ENCODE peak calls at places on chromosomes 12 and 14, in nine cellular contexts. One of them, this sample, is unnamed.
A peak's percentile ranks its signal among the peaks of the same experiment; 100 is the strongest.

GRCh38 chr12:18967814-18968213 is 161.7 kb upstream of the PLEKHA5 start:
- DNase-seq in right lobe of liver: no peak
- DNase-seq in heart right ventricle: no peak
- DNase-seq in astrocyte: peak; percentile 37
- DNase-seq in SK-N-SH: no peak
- DNase-seq in tibial artery: no peak
- DNase-seq in IMR-90: no peak
- DNase-seq in CD8-positive, alpha-beta memory T cell: no peak
- DNase-seq in pancreas: no peak
- DNase-seq in this sample: no peak

GRCh38 chr14:72741836-72742681 is 151.8 kb downstream of the DPF3 start:
- DNase-seq in IMR-90: no peak
- DNase-seq in CD8-positive, alpha-beta memory T cell: no peak
- DNase-seq in SK-N-SH: peak; percentile 86
- DNase-seq in astrocyte: no peak
- DNase-seq in right lobe of liver: peak; percentile 38
- DNase-seq in heart right ventricle: no peak
- DNase-seq in pancreas: no peak
- DNase-seq in tibial artery: peak; percentile 45
- DNase-seq in this sample: no peak

GRCh38 chr12:42140901-42141300 is 3.8 kb downstream of the GXYLT1 start:
- DNase-seq in IMR-90: peak; percentile 53
- DNase-seq in pancreas: no peak
- DNase-seq in tibial artery: no peak
- DNase-seq in heart right ventricle: peak; percentile 17
- DNase-seq in SK-N-SH: no peak
- DNase-seq in CD8-positive, alpha-beta memory T cell: no peak
- DNase-seq in astrocyte: peak; percentile 79
- DNase-seq in right lobe of liver: no peak
- DNase-seq in this sample: no peak

GRCh38 chr12:48903982-48904411 is 21.3 kb downstream of the FKBP11 start:
- DNase-seq in IMR-90: peak; percentile 82
- DNase-seq in SK-N-SH: peak; percentile 85
- DNase-seq in CD8-positive, alpha-beta memory T cell: peak; percentile 78
- DNase-seq in heart right ventricle: peak; percentile 86
- DNase-seq in astrocyte: peak; percentile 81
- DNase-seq in tibial artery: peak; percentile 81
- DNase-seq in right lobe of liver: peak; percentile 73
- DNase-seq in pancreas: peak; percentile 83
- DNase-seq in this sample: peak; percentile 91

GRCh38 chr12:130819681-130820080 is 19.4 kb downstream of the STX2 start:
- DNase-seq in pancreas: no peak
- DNase-seq in heart right ventricle: no peak
- DNase-seq in tibial artery: no peak
- DNase-seq in CD8-positive, alpha-beta memory T cell: no peak
- DNase-seq in astrocyte: no peak
- DNase-seq in right lobe of liver: no peak
- DNase-seq in IMR-90: no peak
- DNase-seq in SK-N-SH: no peak
- DNase-seq in this sample: no peak

GRCh38 chr14:89641495-89642162 is 224.6 kb upstream of the FOXN3 start:
- DNase-seq in SK-N-SH: no peak
- DNase-seq in heart right ventricle: no peak
- DNase-seq in CD8-positive, alpha-beta memory T cell: peak; percentile 20
- DNase-seq in IMR-90: no peak
- DNase-seq in right lobe of liver: no peak
- DNase-seq in tibial artery: no peak
- DNase-seq in astrocyte: no peak
- DNase-seq in pancreas: no peak
- DNase-seq in this sample: no peak

GRCh38 chr12:22299294-22299912 is 35.1 kb downstream of the ST8SIA1 start:
- DNase-seq in SK-N-SH: no peak
- DNase-seq in heart right ventricle: no peak
- DNase-seq in tibial artery: no peak
- DNase-seq in pancreas: no peak
- DNase-seq in IMR-90: no peak
- DNase-seq in astrocyte: no peak
- DNase-seq in right lobe of liver: no peak
- DNase-seq in CD8-positive, alpha-beta memory T cell: no peak
- DNase-seq in this sample: no peak

GRCh38 chr14:105838591-105839424 is 312.4 kb downstream of the TMEM121 start:
- DNase-seq in right lobe of liver: no peak
- DNase-seq in heart right ventricle: no peak
- DNase-seq in IMR-90: no peak
- DNase-seq in SK-N-SH: no peak
- DNase-seq in tibial artery: peak; percentile 62
- DNase-seq in CD8-positive, alpha-beta memory T cell: no peak
- DNase-seq in astrocyte: no peak
- DNase-seq in pancreas: no peak
- DNase-seq in this sample: no peak

GRCh38 chr14:80930836-80931389 is 10.6 kb downstream of the CEP128 start:
- DNase-seq in pancreas: no peak
- DNase-seq in tibial artery: no peak
- DNase-seq in astrocyte: peak; percentile 93
- DNase-seq in SK-N-SH: no peak
- DNase-seq in IMR-90: peak; percentile 96
- DNase-seq in heart right ventricle: no peak
- DNase-seq in right lobe of liver: no peak
- DNase-seq in CD8-positive, alpha-beta memory T cell: peak; percentile 83
- DNase-seq in this sample: no peak

GRCh38 chr12:111757361-111758119 is 9.2 kb upstream of the ALDH2 start:
- DNase-seq in CD8-positive, alpha-beta memory T cell: no peak
- DNase-seq in IMR-90: peak; percentile 65
- DNase-seq in SK-N-SH: no peak
- DNase-seq in tibial artery: peak; percentile 77
- DNase-seq in pancreas: peak; percentile 81
- DNase-seq in heart right ventricle: peak; percentile 34
- DNase-seq in astrocyte: peak; percentile 57
- DNase-seq in right lobe of liver: peak; percentile 65
- DNase-seq in this sample: peak; percentile 90

GRCh38 chr12:27537855-27538675 is 14.1 kb downstream of the PPFIBP1 start:
- DNase-seq in SK-N-SH: no peak
- DNase-seq in heart right ventricle: no peak
- DNase-seq in CD8-positive, alpha-beta memory T cell: no peak
- DNase-seq in pancreas: no peak
- DNase-seq in tibial artery: no peak
- DNase-seq in IMR-90: no peak
- DNase-seq in right lobe of liver: no peak
- DNase-seq in astrocyte: no peak
- DNase-seq in this sample: no peak
- H3K27ac ChIP-seq in SK-N-SH: no peak overlapping the region
- H3K27ac ChIP-seq in heart right ventricle: peak overlapping the region; percentile 33
- H3K27ac ChIP-seq in CD8-positive, alpha-beta memory T cell: no peak overlapping the region
- H3K27ac ChIP-seq in pancreas: no peak overlapping the region
- H3K27ac ChIP-seq in tibial artery: peak overlapping the region; percentile 21
- H3K27ac ChIP-seq in IMR-90: no peak overlapping the region
- H3K27ac ChIP-seq in right lobe of liver: no peak overlapping the region
- H3K27ac ChIP-seq in astrocyte: no peak overlapping the region
- H3K27ac ChIP-seq in this sample: peak overlapping the region; percentile 73

GRCh38 chr12:57781801-57782200 is 786 bp upstream of the TSFM start:
- DNase-seq in CD8-positive, alpha-beta memory T cell: no peak
- DNase-seq in heart right ventricle: no peak
- DNase-seq in tibial artery: no peak
- DNase-seq in SK-N-SH: no peak
- DNase-seq in pancreas: no peak
- DNase-seq in IMR-90: no peak
- DNase-seq in astrocyte: no peak
- DNase-seq in right lobe of liver: no peak
- DNase-seq in this sample: no peak
- H3K4me3 ChIP-seq in CD8-positive, alpha-beta memory T cell: peak overlapping the region; percentile 99
- H3K4me3 ChIP-seq in heart right ventricle: no peak overlapping the region
- H3K4me3 ChIP-seq in tibial artery: no peak overlapping the region
- H3K4me3 ChIP-seq in SK-N-SH: no peak overlapping the region
- H3K4me3 ChIP-seq in pancreas: no peak overlapping the region
- H3K4me3 ChIP-seq in IMR-90: no peak overlapping the region
- H3K4me3 ChIP-seq in astrocyte: no peak overlapping the region
- H3K4me3 ChIP-seq in right lobe of liver: no peak overlapping the region
- H3K4me3 ChIP-seq in this sample: no peak overlapping the region

DNA sequence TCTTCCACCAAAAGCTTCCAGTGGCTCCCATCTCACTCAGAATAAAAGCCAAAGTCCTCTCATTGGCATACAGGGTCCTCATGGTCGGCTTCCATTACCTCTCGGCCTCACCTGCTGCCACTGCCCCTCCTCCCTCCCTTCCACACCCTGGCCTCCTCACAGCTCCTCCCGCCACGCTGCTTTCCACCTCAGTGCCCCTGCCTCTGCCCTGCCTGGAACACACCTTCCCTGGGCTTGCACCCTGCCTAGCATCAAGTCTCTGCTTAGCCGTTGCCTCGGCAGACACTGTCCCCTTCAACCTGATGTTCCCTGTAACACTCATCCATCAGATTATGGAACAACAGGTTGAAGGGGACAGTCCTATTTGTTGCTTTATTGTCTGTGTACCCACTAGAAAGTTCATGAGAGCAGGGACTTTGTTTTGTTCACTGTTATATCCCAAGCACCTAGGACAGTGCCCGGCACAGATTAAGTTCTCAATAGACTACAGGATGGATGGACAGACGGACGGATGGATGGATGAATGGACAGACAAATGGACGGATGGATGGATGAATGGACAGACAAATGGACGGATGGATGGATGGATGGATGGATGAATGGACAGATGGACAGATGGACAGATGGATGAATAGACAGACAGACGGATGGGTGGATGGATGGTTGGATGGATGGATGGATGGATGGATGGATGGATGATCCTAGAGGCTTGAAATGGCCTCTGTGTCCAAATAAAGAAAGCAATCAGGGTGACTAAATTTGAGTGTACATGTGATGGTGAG is 14.9 kb downstream of the FIGNL2 start:
- DNase-seq in CD8-positive, alpha-beta memory T cell: no peak
- DNase-seq in right lobe of liver: no peak
- DNase-seq in astrocyte: no peak
- DNase-seq in pancreas: no peak
- DNase-seq in IMR-90: no peak
- DNase-seq in tibial artery: no peak
- DNase-seq in heart right ventricle: no peak
- DNase-seq in SK-N-SH: no peak
- DNase-seq in this sample: no peak
- H3K4me1 ChIP-seq in CD8-positive, alpha-beta memory T cell: peaks cover 12% of the 10 kb centered on the region
- H3K4me1 ChIP-seq in right lobe of liver: no peaks in the 10 kb centered on the region
- H3K4me1 ChIP-seq in astrocyte: no peaks in the 10 kb centered on the region
- H3K4me1 ChIP-seq in pancreas: no peaks in the 10 kb centered on the region
- H3K4me1 ChIP-seq in IMR-90: no peaks in the 10 kb centered on the region
- H3K4me1 ChIP-seq in tibial artery: no peaks in the 10 kb centered on the region
- H3K4me1 ChIP-seq in heart right ventricle: peaks cover 5% of the 10 kb centered on the region
- H3K4me1 ChIP-seq in SK-N-SH: peaks cover 33% of the 10 kb centered on the region
- H3K4me1 ChIP-seq in this sample: peaks cover 3% of the 10 kb centered on the region

DNA sequence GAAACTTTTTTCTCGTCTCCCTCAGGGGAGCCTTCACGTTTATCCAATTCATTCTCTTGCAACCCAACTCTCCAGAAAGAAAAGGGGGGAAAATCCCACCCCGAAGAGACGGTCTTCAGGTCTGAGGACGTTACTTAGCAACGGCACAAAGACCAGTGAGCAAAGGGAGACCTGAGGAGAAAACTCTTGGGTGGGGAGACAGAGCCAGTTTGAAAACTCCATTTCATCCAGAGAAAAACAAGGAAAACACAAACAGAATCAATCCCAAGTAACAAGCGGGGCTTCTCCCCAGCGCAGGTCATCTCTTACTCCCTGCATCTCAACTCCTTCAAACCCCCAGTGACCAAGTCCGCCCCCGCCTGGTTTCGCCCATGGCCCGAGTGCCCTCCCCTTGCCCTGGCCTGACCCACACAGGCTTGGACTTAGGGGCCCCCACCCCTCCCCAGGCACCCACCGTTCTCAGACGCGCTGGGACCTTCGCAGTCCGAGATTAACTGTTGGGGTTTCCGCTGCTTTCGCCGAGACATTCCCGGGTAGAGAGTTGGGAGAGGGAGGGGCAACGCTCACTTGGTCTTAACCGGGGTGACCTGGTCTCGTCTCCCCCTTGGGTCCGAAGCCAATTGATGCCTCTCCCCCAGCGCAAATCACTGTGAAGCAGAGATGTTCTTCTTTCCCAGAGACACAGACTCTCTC is 10.4 kb upstream of the SALL2 start:
- DNase-seq in CD8-positive, alpha-beta memory T cell: no peak
- DNase-seq in IMR-90: no peak
- DNase-seq in pancreas: no peak
- DNase-seq in astrocyte: no peak
- DNase-seq in heart right ventricle: no peak
- DNase-seq in tibial artery: no peak
- DNase-seq in right lobe of liver: no peak
- DNase-seq in SK-N-SH: no peak
- DNase-seq in this sample: no peak
- H3K27ac ChIP-seq in CD8-positive, alpha-beta memory T cell: no peak overlapping the region
- H3K27ac ChIP-seq in IMR-90: no peak overlapping the region
- H3K27ac ChIP-seq in pancreas: no peak overlapping the region
- H3K27ac ChIP-seq in astrocyte: no peak overlapping the region
- H3K27ac ChIP-seq in heart right ventricle: no peak overlapping the region
- H3K27ac ChIP-seq in tibial artery: no peak overlapping the region
- H3K27ac ChIP-seq in right lobe of liver: no peak overlapping the region
- H3K27ac ChIP-seq in SK-N-SH: no peak overlapping the region
- H3K27ac ChIP-seq in this sample: no peak overlapping the region

GRCh38 chr12:116552750-116553383 is 6.3 kb upstream of the MAP1LC3B2 start:
- DNase-seq in SK-N-SH: no peak
- DNase-seq in pancreas: no peak
- DNase-seq in heart right ventricle: no peak
- DNase-seq in IMR-90: no peak
- DNase-seq in astrocyte: no peak
- DNase-seq in tibial artery: no peak
- DNase-seq in right lobe of liver: no peak
- DNase-seq in CD8-positive, alpha-beta memory T cell: no peak
- DNase-seq in this sample: no peak

GRCh38 chr12:116547955-116548471 is 11.2 kb upstream of the MAP1LC3B2 start:
- DNase-seq in astrocyte: peak; percentile 53
- DNase-seq in right lobe of liver: no peak
- DNase-seq in CD8-positive, alpha-beta memory T cell: no peak
- DNase-seq in IMR-90: peak; percentile 55
- DNase-seq in SK-N-SH: no peak
- DNase-seq in tibial artery: no peak
- DNase-seq in heart right ventricle: no peak
- DNase-seq in pancreas: no peak
- DNase-seq in this sample: no peak

GRCh38 chr12:116551952-116552749 is 7.0 kb upstream of the MAP1LC3B2 start:
- DNase-seq in IMR-90: peak; percentile 86
- DNase-seq in SK-N-SH: no peak
- DNase-seq in heart right ventricle: no peak
- DNase-seq in right lobe of liver: no peak
- DNase-seq in tibial artery: no peak
- DNase-seq in pancreas: no peak
- DNase-seq in astrocyte: peak; percentile 55
- DNase-seq in CD8-positive, alpha-beta memory T cell: no peak
- DNase-seq in this sample: no peak

GRCh38 chr12:116551151-116551550 is 8.0 kb upstream of the MAP1LC3B2 start:
- DNase-seq in astrocyte: no peak
- DNase-seq in IMR-90: no peak
- DNase-seq in SK-N-SH: no peak
- DNase-seq in heart right ventricle: no peak
- DNase-seq in CD8-positive, alpha-beta memory T cell: no peak
- DNase-seq in right lobe of liver: no peak
- DNase-seq in tibial artery: no peak
- DNase-seq in pancreas: no peak
- DNase-seq in this sample: no peak

GRCh38 chr12:116551619-116551951 is 7.6 kb upstream of the MAP1LC3B2 start:
- DNase-seq in CD8-positive, alpha-beta memory T cell: no peak
- DNase-seq in SK-N-SH: no peak
- DNase-seq in IMR-90: no peak
- DNase-seq in heart right ventricle: no peak
- DNase-seq in astrocyte: no peak
- DNase-seq in right lobe of liver: no peak
- DNase-seq in tibial artery: no peak
- DNase-seq in pancreas: no peak
- DNase-seq in this sample: no peak
- H3K4me3 ChIP-seq in CD8-positive, alpha-beta memory T cell: no peak overlapping the region
- H3K4me3 ChIP-seq in SK-N-SH: no peak overlapping the region
- H3K4me3 ChIP-seq in IMR-90: no peak overlapping the region
- H3K4me3 ChIP-seq in heart right ventricle: no peak overlapping the region
- H3K4me3 ChIP-seq in astrocyte: no peak overlapping the region
- H3K4me3 ChIP-seq in right lobe of liver: no peak overlapping the region
- H3K4me3 ChIP-seq in tibial artery: no peak overlapping the region
- H3K4me3 ChIP-seq in pancreas: no peak overlapping the region
- H3K4me3 ChIP-seq in this sample: no peak overlapping the region

GRCh38 chr12:1588574-1588944 is 5.8 kb downstream of the FBXL14 start:
- DNase-seq in pancreas: no peak
- DNase-seq in right lobe of liver: no peak
- DNase-seq in tibial artery: no peak
- DNase-seq in IMR-90: no peak
- DNase-seq in SK-N-SH: no peak
- DNase-seq in astrocyte: no peak
- DNase-seq in heart right ventricle: no peak
- DNase-seq in CD8-positive, alpha-beta memory T cell: no peak
- DNase-seq in this sample: no peak
- H3K4me1 ChIP-seq in pancreas: peaks cover 36% of the 10 kb centered on the region
- H3K4me1 ChIP-seq in right lobe of liver: no peaks in the 10 kb centered on the region
- H3K4me1 ChIP-seq in tibial artery: peaks cover 48% of the 10 kb centered on the region
- H3K4me1 ChIP-seq in IMR-90: peaks cover 23% of the 10 kb centered on the region
- H3K4me1 ChIP-seq in SK-N-SH: peaks cover 27% of the 10 kb centered on the region
- H3K4me1 ChIP-seq in astrocyte: peaks cover 53% of the 10 kb centered on the region
- H3K4me1 ChIP-seq in heart right ventricle: peaks cover 57% of the 10 kb centered on the region
- H3K4me1 ChIP-seq in CD8-positive, alpha-beta memory T cell: peaks cover 42% of the 10 kb centered on the region
- H3K4me1 ChIP-seq in this sample: peaks cover 7% of the 10 kb centered on the region